ENCODE peak calls at places on chromosomes 12 and 14, in five cellular contexts. L is immature natural killer cell; Q is stimulated activated CD4-positive, alpha-beta T cell treated with anti-CD3 and anti-CD28 coated beads, Interleukin-15, amount 100 ng/mL, for 1 hour; U is glutamatergic neuron; W is lung. P is an unnamed sample.

GRCh38 chr14:50001146-50001998 is 108.5 kb downstream of the ARF6 start:
- DNase-seq in Q (peak), U (no peak), W (peak), L (no peak), P (peak)

GRCh38 chr12:111823891-111824290 is 18.1 kb upstream of the MAPKAPK5 start:
- DNase-seq in L (no peak), Q (no peak), W (no peak), U (no peak), P (no peak)

GRCh38 chr14:48586099-48586498 is 910.7 kb upstream of the MDGA2 start:
- DNase-seq in L (no peak), U (no peak), Q (no peak), W (no peak), P (no peak)

GRCh38 chr12:109432842-109433304 is 44.2 kb downstream of the KCTD10 start:
- DNase-seq in U (peak), L (peak), Q (peak), W (peak), P (peak)

GRCh38 chr14:96304956-96305355 is 48.9 kb downstream of the BDKRB1 start:
- DNase-seq in W (no peak), U (peak), L (no peak), Q (no peak), P (no peak)

GRCh38 chr12:46332260-46332659 is 40.3 kb downstream of the SLC38A2 start:
- DNase-seq in W (no peak), L (no peak), U (no peak), Q (no peak), P (peak)

GRCh38 chr12:120820885-120821510 is 83.2 kb downstream of the SPPL3 start:
- DNase-seq in Q (no peak), L (no peak), U (no peak), W (no peak), P (no peak)

GRCh38 chr12:118448341-118448740 is 72.0 kb downstream of the SUDS3 start:
- DNase-seq in W (no peak), U (no peak), Q (no peak), L (no peak), P (no peak)

GRCh38 chr14:86013663-86014062 is 483.7 kb downstream of the FLRT2 start:
- DNase-seq in Q (no peak), U (no peak), W (no peak), L (no peak), P (peak)

GRCh38 chr14:95184413-95184790 is 27.1 kb upstream of the DICER1 start:
- DNase-seq in W (no peak), Q (no peak), L (no peak), U (no peak), P (peak)

GRCh38 chr14:28468191-28469151 is 298.1 kb upstream of the FOXG1 start:
- DNase-seq in U (no peak), L (no peak), W (no peak), Q (no peak), P (peak)